ENCODE peak calls at places on chromosome 3, in four cellular contexts. N is SK-N-SH, F is K562, J is HCT116. S is an unnamed sample.

GRCh38 chr3:11570789-11571495 is 72.8 kb downstream of the VGLL4 start:
- DNase-seq in F (no peak), J (no peak), N (no peak), S (no peak)

GRCh38 chr3:128067481-128067880 is 15.2 kb downstream of the SEC61A1 start:
- DNase-seq in J (no peak), N (no peak), F (no peak), S (no peak)

GRCh38 chr3:3015472-3016089 is 94.6 kb downstream of the IL5RA start:
- DNase-seq in F (no peak), J (peak; percentile 8), N (peak; percentile 58), S (peak; percentile 15)

GRCh38 chr3:69082805-69083204 is 1.9 kb upstream of the ARL6IP5 start:
- DNase-seq in F (no peak), J (no peak), N (no peak), S (no peak)

GRCh38 chr3:135135445-135135844 is 340.4 kb downstream of the EPHB1 start:
- DNase-seq in N (no peak), J (no peak), F (no peak), S (no peak)

GRCh38 chr3:126110431-126111125 is 26.7 kb upstream of the SLC41A3 start:
- DNase-seq in J (no peak), N (no peak), F (no peak), S (no peak)

GRCh38 chr3:2525968-2526367 is 427.3 kb downstream of the CNTN4 start:
- DNase-seq in J (no peak), F (no peak), N (no peak), S (no peak)

GRCh38 chr3:52871761-52872160 is 25.6 kb downstream of the STIMATE start:
- DNase-seq in J (no peak), N (no peak), F (no peak), S (no peak)

GRCh38 chr3:182980204-182981037 is at the start of gene DCUN1D1:
- DNase-seq in N (peak; percentile 99), J (peak; percentile 36), F (peak; percentile 94), S (peak; percentile 71)

GRCh38 chr3:12440927-12441326 is 43.4 kb upstream of the TSEN2 start:
- DNase-seq in J (no peak), F (no peak), N (peak; percentile 80), S (no peak)

GRCh38 chr3:162292409-162292808 is 795.8 kb downstream of the OTOL1 start:
- DNase-seq in N (no peak), F (no peak), J (no peak), S (no peak)

GRCh38 chr3:82085356-82085755 is 323.9 kb upstream of the GBE1 start:
- DNase-seq in F (no peak), N (no peak), J (no peak), S (no peak)

GRCh38 chr3:82088749-82089148 is 327.3 kb upstream of the GBE1 start:
- DNase-seq in J (no peak), N (no peak), F (no peak), S (no peak)

GRCh38 chr3:82085811-82086475 is 324.5 kb upstream of the GBE1 start:
- DNase-seq in F (no peak), J (no peak), N (no peak), S (no peak)

GRCh38 chr3:82082796-82083195 is 321.4 kb upstream of the GBE1 start:
- DNase-seq in J (no peak), F (no peak), N (no peak), S (no peak)

DNA sequence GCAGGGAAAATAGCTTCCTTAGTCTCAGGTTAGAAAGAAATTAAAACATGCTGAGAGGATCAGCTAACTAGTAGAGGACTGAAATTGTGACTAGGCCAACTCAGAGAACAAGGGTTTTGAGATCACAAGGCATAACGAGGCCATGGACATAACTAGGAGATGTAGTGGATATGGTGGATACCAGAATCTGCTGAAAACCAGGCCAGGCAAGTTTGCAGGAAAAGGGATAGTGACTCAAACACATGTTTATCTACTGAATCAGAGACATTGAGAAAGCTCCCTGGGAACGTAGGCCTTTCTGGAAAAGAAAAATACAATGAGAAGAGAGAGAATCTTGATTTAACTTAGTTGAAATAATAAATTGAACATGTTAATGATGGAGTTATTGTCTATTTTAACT is 326.5 kb upstream of the GBE1 start:
- DNase-seq in N (no peak), J (no peak), F (no peak), S (peak; percentile 3)
- TF ChIP-seq ELF1 in N (no peak), J (no peak), F (no peak), S (no peak)

GRCh38 chr3:177195941-177196472 is 1.3 kb downstream of the TBL1XR1 start:
- DNase-seq in N (no peak), F (no peak), J (no peak), S (no peak)
- TF ChIP-seq ELF1 in N (no peak), F (no peak), J (no peak), S (no peak)

GRCh38 chr3:5389057-5389456 is 201.6 kb downstream of the EDEM1 start:
- DNase-seq in N (no peak), J (peak; percentile 80), F (no peak), S (peak; percentile 2)
- TF ChIP-seq ELF1 in N (no peak), J (no peak), F (no peak), S (no peak)

DNA sequence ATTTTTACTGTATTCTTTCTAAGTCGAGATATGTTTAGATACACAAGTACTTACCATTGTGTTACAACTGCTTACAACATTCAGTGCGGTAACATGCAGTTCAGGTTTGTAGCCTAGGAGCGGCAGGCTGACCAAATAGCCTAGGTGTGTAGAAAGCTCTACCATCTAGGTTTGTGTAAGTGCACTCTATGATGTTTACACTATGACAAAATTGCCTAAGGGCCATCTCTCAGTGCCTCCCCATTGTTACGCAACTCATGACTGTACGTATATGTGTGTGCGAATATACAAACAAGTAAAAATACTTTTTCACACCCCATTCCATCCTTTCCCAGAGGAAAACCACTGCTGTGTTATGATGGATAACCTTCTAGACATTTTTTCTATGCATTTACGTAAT is 44.3 kb downstream of the PXYLP1 start:
- DNase-seq in F (no peak), J (no peak), N (no peak), S (peak; percentile 86)
- TF ChIP-seq ELF1 in F (no peak), J (no peak), N (no peak), S (no peak)

GRCh38 chr3:85533586-85533985 is 574.8 kb downstream of the CADM2 start:
- DNase-seq in F (no peak), N (no peak), J (no peak), S (no peak)
- TF ChIP-seq ELF1 in F (no peak), N (no peak), J (no peak), S (no peak)

DNA sequence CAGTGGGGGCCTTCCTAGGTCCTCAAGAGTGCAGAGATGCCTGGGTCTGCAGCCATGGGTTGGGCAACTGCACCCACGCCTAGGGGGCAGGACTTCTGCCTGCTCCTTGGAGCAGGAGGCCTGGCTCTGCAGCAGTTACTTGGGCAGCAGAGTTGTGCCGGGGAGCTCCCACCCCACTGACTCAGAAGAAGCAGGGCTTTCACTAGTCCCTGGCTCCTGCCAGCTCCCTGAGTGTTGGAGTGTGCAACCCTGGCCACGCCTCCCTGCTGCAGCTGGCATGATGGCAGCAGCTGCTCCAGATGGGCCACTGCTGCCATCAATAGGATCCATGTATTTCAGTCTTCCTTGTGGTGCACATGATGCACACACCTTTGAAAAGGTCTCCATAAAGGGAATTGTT is 40.6 kb upstream of the KCNH8 start:
- DNase-seq in F (no peak), N (no peak), J (no peak), S (no peak)
- TF ChIP-seq ELF1 in F (no peak), N (no peak), J (no peak), S (no peak)

GRCh38 chr3:42651248-42652091 is 2.0 kb upstream of the ZBTB47 start:
- DNase-seq in N (no peak), J (no peak), F (no peak), S (no peak)

GRCh38 chr3:42652251-42652610 is 1.3 kb upstream of the ZBTB47 start:
- DNase-seq in J (no peak), F (no peak), N (no peak), S (no peak)

GRCh38 chr3:42653560-42654330 is at the start of gene ZBTB47:
- DNase-seq in F (no peak), N (no peak), J (no peak), S (no peak)

GRCh38 chr3:42653303-42653559 is 266 bp upstream of the ZBTB47 start:
- DNase-seq in F (no peak), J (no peak), N (no peak), S (no peak)

DNA sequence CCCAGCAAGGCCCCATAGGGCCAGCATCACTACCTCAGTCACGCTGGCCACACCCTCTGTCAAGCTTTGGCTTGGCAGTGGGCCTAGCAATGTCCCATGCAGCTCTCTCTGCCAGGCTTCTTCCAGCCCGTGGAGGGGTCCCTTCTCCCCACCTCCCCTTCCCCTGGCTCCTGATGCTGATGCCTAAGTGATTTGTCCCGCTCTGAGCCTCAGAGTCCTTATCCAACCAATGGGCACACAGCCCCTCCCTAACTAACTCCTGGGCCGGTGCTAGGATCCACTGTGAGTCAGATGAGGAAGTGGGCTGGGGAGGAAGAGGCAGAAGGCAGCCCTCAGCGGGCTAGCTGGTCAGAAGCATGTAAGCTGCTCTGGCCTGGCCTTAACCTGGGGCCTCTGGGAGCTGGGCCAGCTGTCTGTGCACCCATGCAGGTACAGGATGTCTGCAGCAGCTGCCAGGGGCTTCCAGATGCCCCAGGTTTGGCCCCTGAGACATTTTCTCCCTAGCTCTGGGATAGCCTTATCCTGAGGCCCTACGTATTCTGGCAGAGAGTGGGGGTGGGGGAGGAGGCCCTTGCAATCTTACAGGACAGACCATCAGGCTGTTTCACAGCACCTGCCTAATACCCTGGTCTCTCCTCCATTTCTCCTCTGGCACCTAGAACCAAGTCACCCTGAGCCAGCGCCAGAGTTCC is 740 bp upstream of the ZBTB47 start:
- DNase-seq in J (peak; percentile 69), F (peak; percentile 60), N (peak; percentile 27), S (peak; percentile 29)
- TF ChIP-seq ELF1 in J (no peak), F (peak; percentile 79), N (peak; percentile 87), S (peak; percentile 46)

DNA sequence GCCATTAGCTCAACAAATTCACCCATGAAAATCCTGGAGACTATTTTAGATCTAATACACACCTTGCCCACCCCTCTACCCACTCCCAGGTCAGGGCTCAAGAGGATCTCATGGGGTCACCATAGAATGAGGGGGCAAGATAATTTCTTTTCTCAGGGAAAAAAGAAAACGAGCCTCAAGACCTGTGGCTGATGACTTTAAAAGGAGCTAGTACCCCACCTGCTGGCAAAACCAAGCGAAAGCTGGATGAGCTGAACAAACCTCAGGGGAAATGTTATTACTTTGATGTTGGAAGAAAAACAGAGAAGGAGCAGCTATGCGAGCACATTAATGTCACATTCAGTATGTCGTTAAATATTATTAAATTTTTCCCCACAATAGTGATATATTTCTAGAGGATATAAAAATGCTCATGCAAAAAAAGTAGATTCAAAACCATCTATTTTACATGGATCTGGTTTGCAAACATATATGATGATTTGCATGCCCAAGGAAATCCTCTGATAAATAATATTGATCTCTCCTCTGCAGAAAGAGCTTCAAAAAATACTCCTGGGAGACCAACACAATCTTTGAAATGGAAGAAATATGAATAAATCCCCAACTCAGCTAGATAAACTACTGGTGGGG is 37.7 kb downstream of the PLD1 start:
- DNase-seq in J (peak; percentile 52), N (peak; percentile 64), F (peak; percentile 31), S (peak; percentile 46)
- TF ChIP-seq ELF1 in J (no peak), N (no peak), F (no peak), S (no peak)

GRCh38 chr3:130699765-130700164 is 46.9 kb downstream of the PIK3R4 start:
- DNase-seq in J (peak; percentile 10), F (peak; percentile 14), N (no peak), S (peak; percentile 30)
- TF ChIP-seq ELF1 in J (no peak), F (no peak), N (no peak), S (no peak)

S was measured in HepG2.